ENCODE peak calls at places on chromosomes 6 and 20, in five cellular contexts. X is activated naive CD8-positive, alpha-beta T cell treated with anti-CD3 and anti-CD28 coated beads, Interleukin-2, amount 10 ng/mL, durations not matched to agents 7 days and 5 days; W is effector CD4-positive, alpha-beta T cell; O is GM13977; Y is stimulated activated CD8-positive, alpha-beta memory T cell treated with anti-CD3 and anti-CD28 coated beads, Interleukin-4, amount 100 ng/mL, for 1 hour. R is an unnamed sample.

GRCh38 chr6:111722220-111722731 is 116.6 kb upstream of the TRAF3IP2 start:
- DNase-seq in W (no peak), Y (no peak), O (no peak), X (no peak), R (no peak)

GRCh38 chr6:133953634-133954415 is 801 bp downstream of the TBPL1 start:
- DNase-seq in O (no peak), Y (no peak), X (no peak), W (no peak), R (no peak)

GRCh38 chr20:45890997-45891983 is at the start of the genes CTSA and NEURL2:
- DNase-seq in Y (peak; percentile 70), W (peak; percentile 81), X (peak; percentile 88), O (peak; percentile 99), R (peak; percentile 89)

GRCh38 chr6:17962436-17963031 is 24.9 kb downstream of the KIF13A start:
- DNase-seq in X (no peak), W (no peak), Y (no peak), O (no peak), R (no peak)

GRCh38 chr6:25727028-25727427 is 27.5 kb upstream of the SLC17A4 start:
- DNase-seq in X (no peak), W (no peak), Y (no peak), O (no peak), R (no peak)

GRCh38 chr6:37381579-37381978 is 27.8 kb downstream of the RNF8 start:
- DNase-seq in O (peak; percentile 65), W (peak; percentile 3), Y (no peak), X (peak; percentile 31), R (no peak)

GRCh38 chr20:16106191-16106849 is 466.9 kb downstream of the KIF16B start:
- DNase-seq in X (no peak), Y (no peak), O (no peak), W (no peak), R (no peak)

GRCh38 chr6:16524380-16524707 is 236.9 kb downstream of the ATXN1 start:
- DNase-seq in O (no peak), Y (no peak), W (no peak), X (no peak), R (no peak)

GRCh38 chr6:43310137-43310536 is 1.5 kb upstream of the CRIP3 start:
- DNase-seq in X (no peak), O (no peak), W (no peak), Y (no peak), R (no peak)

GRCh38 chr20:63533871-63534393 is 3.2 kb downstream of the PTK6 start:
- DNase-seq in W (no peak), O (no peak), X (peak; percentile 37), Y (no peak), R (no peak)

GRCh38 chr6:26554669-26555504 is 16.7 kb downstream of the HMGN4 start:
- DNase-seq in W (peak; percentile 31), O (peak; percentile 54), X (no peak), Y (no peak), R (peak; percentile 49)

GRCh38 chr6:29325777-29326176 is 24.3 kb downstream of the OR14J1 start:
- DNase-seq in W (no peak), O (no peak), Y (no peak), X (no peak), R (no peak)

GRCh38 chr6:153662982-153663381 is 376.1 kb upstream of the OPRM1 start:
- DNase-seq in Y (no peak), X (no peak), O (no peak), W (no peak), R (no peak)

GRCh38 chr6:12012231-12012565 is at the start of gene HIVEP1:
- DNase-seq in O (peak; percentile 46), Y (no peak), W (no peak), X (no peak), R (no peak)

GRCh38 chr6:31663087-31663960 is 1.5 kb downstream of the GPANK1 start:
- DNase-seq in W (no peak), X (no peak), O (no peak), Y (no peak), R (no peak)

GRCh38 chr6:117687006-117687405 is 11.7 kb downstream of the NUS1 start:
- DNase-seq in Y (no peak), X (no peak), W (no peak), O (no peak), R (no peak)

GRCh38 chr6:37456126-37456525 is 23.1 kb downstream of the CMTR1 start:
- DNase-seq in W (no peak), X (no peak), O (no peak), Y (no peak), R (no peak)

GRCh38 chr20:49424536-49424935 is 57.9 kb downstream of the KCNB1 start:
- DNase-seq in W (no peak), Y (no peak), X (no peak), O (no peak), R (no peak)

GRCh38 chr6:125631165-125631564 is 118.3 kb upstream of the HEY2 start:
- DNase-seq in O (no peak), W (no peak), Y (no peak), X (no peak), R (no peak)

GRCh38 chr6:30470968-30471367 is 18.3 kb upstream of the HLA-E start:
- DNase-seq in X (no peak), O (no peak), Y (no peak), W (no peak), R (no peak)

GRCh38 chr6:85494551-85495337 is 44.9 kb downstream of the NT5E start:
- DNase-seq in W (no peak), O (no peak), X (no peak), Y (no peak), R (no peak)

GRCh38 chr6:124055986-124056385 is 252.3 kb downstream of the NKAIN2 start:
- DNase-seq in O (no peak), Y (no peak), W (no peak), X (no peak), R (peak; percentile 17)

R was measured in NCI-H1930.